ENCODE peak calls at places on chromosome 1, in six cellular contexts. C is esophagus muscularis mucosa; T is CD8-positive, alpha-beta T cell; N is AG04450; H is right lobe of liver; Z is keratinocyte. G is an unnamed sample.

GRCh38 chr1:180580237-180580636 is 21.5 kb downstream of the OVAAL start:
- DNase-seq in Z (no peak), H (peak), T (no peak), C (no peak), N (no peak), G (no peak)

GRCh38 chr1:42841010-42841409 is 5.4 kb upstream of the ZNF691 start:
- DNase-seq in Z (no peak), N (no peak), C (no peak), T (no peak), H (no peak), G (no peak)

GRCh38 chr1:154186852-154187501 is 4.9 kb downstream of the TPM3 start:
- DNase-seq in T (no peak), N (no peak), C (no peak), H (no peak), Z (no peak), G (no peak)

GRCh38 chr1:152743371-152744145 is 14.3 kb upstream of the KPRP start:
- DNase-seq in Z (peak), C (no peak), H (no peak), N (no peak), T (no peak), G (no peak)

GRCh38 chr1:108983114-108983513 is 19.8 kb upstream of the CLCC1 start:
- DNase-seq in N (no peak), C (no peak), H (no peak), T (no peak), Z (no peak), G (no peak)

GRCh38 chr1:174534789-174535188 is 87.0 kb downstream of the GPR52 start:
- DNase-seq in Z (no peak), H (no peak), C (no peak), T (no peak), N (peak), G (no peak)

GRCh38 chr1:22831729-22832413 is 121.2 kb downstream of the EPHB2 start:
- DNase-seq in Z (peak), C (no peak), N (peak), H (no peak), T (no peak), G (no peak)

GRCh38 chr1:65791860-65792670 is 630 bp upstream of the PDE4B start:
- DNase-seq in N (no peak), Z (no peak), H (peak), C (no peak), T (no peak), G (no peak)

GRCh38 chr1:237041795-237042466 is at the start of gene RYR2:
- DNase-seq in T (no peak), N (no peak), C (no peak), H (no peak), Z (no peak), G (no peak)
- H3K4me3 ChIP-seq in T (no peak), N (no peak), C (peak), H (peak), Z (no peak), G (no peak)

GRCh38 chr1:207027221-207027777 is 5.3 kb downstream of the C1orf116 start:
- DNase-seq in T (no peak), H (no peak), C (no peak), Z (peak), N (no peak), G (no peak)

GRCh38 chr1:207026177-207026576 is 6.4 kb downstream of the C1orf116 start:
- DNase-seq in N (no peak), H (no peak), Z (no peak), C (no peak), T (no peak), G (no peak)

GRCh38 chr1:207024202-207025143 is 8.1 kb downstream of the C1orf116 start:
- DNase-seq in H (no peak), N (no peak), Z (no peak), T (no peak), C (no peak), G (no peak)

GRCh38 chr1:207022996-207023679 is 9.4 kb downstream of the C1orf116 start:
- DNase-seq in N (no peak), T (no peak), H (no peak), Z (no peak), C (peak), G (no peak)

GRCh38 chr1:207025144-207025880 is 7.2 kb downstream of the C1orf116 start:
- DNase-seq in Z (no peak), N (no peak), C (peak), H (no peak), T (no peak), G (no peak)
- TF ChIP-seq CTCF in Z (no peak), N (no peak), C (no peak), H (no peak), T (no peak), G (no peak)

GRCh38 chr1:101240041-101240430 is 3.2 kb downstream of the S1PR1 start:
- DNase-seq in H (no peak), T (no peak), C (no peak), Z (no peak), N (no peak), G (no peak)

GRCh38 chr1:101242331-101243050 is 5.7 kb downstream of the S1PR1 start:
- DNase-seq in N (no peak), C (no peak), T (no peak), Z (no peak), H (no peak), G (no peak)

GRCh38 chr1:101239095-101240040 is 2.5 kb downstream of the S1PR1 start:
- DNase-seq in Z (no peak), N (no peak), C (no peak), H (no peak), T (peak), G (no peak)

GRCh38 chr1:101238681-101239094 is 1.9 kb downstream of the S1PR1 start:
- DNase-seq in T (peak), C (peak), N (peak), Z (peak), H (peak), G (peak)

GRCh38 chr1:101241485-101242225 is 4.8 kb downstream of the S1PR1 start:
- DNase-seq in H (no peak), N (no peak), C (no peak), Z (no peak), T (no peak), G (no peak)
- H3K4me3 ChIP-seq in H (no peak), N (no peak), C (no peak), Z (no peak), T (no peak), G (no peak)

GRCh38 chr1:62783736-62784508 is at the start of gene ATG4C:
- DNase-seq in H (peak), N (peak), T (peak), Z (peak), C (peak), G (peak)
- TF ChIP-seq CTCF in H (no peak), N (peak), T (no peak), Z (no peak), C (no peak), G (no peak)

DNA sequence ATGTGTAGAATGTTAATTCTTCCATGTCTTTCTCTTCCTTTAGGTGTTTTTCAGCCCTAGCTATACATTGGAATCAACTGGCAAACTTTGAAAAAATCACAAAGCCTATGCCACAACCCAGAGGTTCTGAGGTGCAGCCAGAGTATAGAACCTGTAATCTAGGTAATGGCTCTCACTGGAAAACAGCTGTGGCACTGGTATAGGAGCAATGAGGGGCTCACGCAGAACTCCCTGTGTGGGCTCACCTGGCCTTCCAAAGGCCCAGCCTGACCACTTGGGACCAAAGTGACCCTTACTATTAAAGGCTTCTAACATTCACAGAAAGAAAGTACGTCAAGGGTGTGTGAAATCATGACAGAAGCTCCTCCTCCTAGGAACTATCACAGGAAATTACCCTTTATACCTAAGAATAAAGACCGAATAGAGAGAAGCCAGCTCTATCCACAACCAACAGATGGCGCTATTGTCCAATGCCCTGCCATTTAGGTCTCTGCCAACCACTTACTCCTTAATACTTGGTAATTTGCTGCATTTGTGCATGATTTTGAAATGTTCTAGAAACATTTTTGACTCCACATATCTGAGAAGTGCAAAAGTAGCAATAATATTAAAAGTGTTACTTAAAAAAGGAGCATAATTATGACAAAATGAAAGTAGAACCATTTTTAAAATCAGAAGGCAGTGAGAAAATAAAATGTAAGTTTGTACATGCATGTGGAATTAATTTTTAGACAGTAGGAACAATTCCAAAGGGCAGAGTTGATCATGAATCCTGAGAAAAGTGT is 93.2 kb upstream of the HAO2 start:
- DNase-seq in H (no peak), C (no peak), T (peak), Z (peak), N (peak), G (no peak)
- H3K4me3 ChIP-seq in H (no peak), C (no peak), T (no peak), Z (no peak), N (no peak), G (no peak)

DNA sequence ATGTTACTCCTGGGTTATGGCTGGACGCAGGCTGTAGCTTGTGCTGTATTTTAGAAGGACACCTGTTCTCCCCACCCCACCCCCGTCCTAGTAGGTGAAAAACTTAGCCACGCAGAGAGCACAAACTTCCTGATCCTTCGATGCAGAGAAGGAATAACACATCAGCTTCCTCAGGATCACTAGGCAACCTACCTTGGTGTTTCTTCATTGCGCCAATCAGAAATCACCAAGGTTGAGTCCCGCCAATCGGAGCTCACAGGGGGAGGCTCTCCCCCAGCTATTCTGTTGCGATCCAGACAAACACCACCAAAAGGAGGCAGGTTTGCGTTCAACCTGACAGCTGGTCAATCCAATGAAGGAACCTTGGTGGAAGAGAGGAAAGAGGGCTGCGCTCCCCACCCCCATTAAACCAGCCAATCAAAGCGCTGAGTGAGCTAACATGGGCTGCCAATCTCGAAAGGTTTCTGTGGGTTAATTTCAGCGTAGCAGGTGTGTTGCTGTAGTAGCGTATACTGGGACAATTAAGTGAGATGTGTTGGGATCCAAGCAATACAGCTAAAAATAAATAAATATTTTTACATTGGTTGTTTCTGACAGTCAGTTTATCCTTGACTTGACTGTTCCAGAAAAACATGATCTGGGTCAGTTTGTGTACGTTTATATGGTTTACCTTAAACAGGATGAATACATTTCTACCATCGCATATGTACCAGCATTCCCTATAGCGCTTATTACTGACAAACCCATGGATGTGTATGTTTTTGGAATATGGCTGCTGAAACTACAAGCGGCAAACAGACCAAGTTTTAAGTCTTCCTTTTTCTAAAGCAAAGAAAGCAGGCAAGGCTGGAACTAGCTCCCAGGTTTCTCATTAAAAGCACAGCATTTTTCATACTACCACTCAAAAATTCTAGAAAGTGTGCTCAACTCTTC is at the start of gene GOLPH3L:
- DNase-seq in C (peak), Z (peak), T (peak), N (peak), H (peak), G (peak)
- TF ChIP-seq CTCF in C (peak), Z (no peak), T (no peak), N (peak), H (peak), G (peak)

DNA sequence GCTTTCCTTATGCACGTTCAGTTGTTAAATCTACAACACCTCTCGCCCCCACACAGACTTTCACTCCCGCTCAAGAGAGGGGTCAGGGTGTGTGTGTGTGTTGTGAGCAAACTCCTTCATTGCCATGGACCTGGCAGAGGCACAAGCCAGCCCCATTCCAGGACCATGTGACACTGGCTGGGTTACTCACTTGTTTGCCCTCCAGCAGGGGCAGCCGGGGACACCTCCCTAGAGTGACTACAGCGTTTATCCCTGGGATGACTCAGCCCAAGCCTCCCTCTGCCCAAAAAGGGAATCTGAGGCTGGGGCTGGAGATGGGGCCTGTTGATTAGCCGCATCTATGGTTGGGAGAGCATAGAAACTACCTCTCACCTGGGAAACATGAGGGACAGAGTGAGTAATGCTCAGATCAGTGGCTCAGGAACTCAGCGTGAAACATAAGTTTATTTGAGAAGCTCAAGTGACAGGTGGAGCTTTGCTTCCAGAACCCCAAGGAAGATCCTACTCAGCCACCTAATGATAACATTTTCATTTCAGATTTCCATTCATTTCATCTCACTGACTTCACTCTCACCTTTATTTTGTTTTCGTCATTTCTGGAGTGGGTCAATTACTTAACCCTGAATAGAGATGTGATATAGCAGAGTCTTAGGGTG is 145.3 kb upstream of the DUSP10 start:
- DNase-seq in H (peak), C (peak), N (peak), Z (peak), T (no peak), G (peak)
- H3K4me3 ChIP-seq in H (no peak), C (no peak), N (no peak), Z (no peak), T (no peak), G (no peak)

GRCh38 chr1:53391982-53392381 is 64.1 kb upstream of the LRP8 start:
- DNase-seq in C (no peak), N (no peak), T (no peak), Z (no peak), H (no peak), G (no peak)

GRCh38 chr1:53395671-53396215 is 63.5 kb upstream of the DMRTB1 start:
- DNase-seq in T (no peak), H (no peak), C (no peak), N (no peak), Z (no peak), G (no peak)

GRCh38 chr1:53392460-53392859 is 64.6 kb upstream of the LRP8 start:
- DNase-seq in N (no peak), Z (no peak), H (no peak), T (no peak), C (no peak), G (no peak)

GRCh38 chr1:53394306-53394705 is 64.9 kb upstream of the DMRTB1 start:
- DNase-seq in Z (no peak), N (no peak), T (no peak), H (no peak), C (no peak), G (no peak)

DNA sequence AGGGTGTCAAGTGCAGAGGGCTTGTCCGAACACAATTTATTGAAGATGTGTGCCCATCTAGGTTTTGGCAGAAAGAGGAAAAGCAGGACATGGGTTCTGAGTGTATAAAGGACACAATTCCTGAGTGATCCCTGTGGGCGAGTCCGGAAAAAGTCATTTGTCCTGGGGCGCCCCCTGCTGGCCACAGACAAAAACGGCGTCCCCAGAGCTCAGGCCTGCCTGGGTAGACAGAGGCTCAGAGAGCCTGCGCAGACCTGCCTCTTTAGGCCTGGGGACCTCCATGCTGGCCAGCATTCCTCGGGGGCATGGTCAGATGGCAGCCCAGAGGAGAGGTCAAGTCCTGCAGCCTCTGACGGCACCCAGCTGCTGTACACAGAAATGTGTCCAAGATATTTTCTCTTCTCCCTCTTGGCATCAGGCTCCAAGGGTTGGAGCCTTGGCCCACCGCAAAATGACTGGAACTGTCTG is 65.5 kb upstream of the LRP8 start:
- DNase-seq in H (peak), Z (no peak), T (peak), N (peak), C (peak), G (no peak)
- TF ChIP-seq CTCF in H (peak), Z (peak), T (peak), N (peak), C (peak), G (peak)

GRCh38 chr1:9233942-9234222 is 692 bp upstream of the H6PD start:
- DNase-seq in C (no peak), H (no peak), N (no peak), T (no peak), Z (no peak), G (no peak)
- H3K4me3 ChIP-seq in C (peak), H (peak), N (no peak), T (peak), Z (no peak), G (peak)

DNA sequence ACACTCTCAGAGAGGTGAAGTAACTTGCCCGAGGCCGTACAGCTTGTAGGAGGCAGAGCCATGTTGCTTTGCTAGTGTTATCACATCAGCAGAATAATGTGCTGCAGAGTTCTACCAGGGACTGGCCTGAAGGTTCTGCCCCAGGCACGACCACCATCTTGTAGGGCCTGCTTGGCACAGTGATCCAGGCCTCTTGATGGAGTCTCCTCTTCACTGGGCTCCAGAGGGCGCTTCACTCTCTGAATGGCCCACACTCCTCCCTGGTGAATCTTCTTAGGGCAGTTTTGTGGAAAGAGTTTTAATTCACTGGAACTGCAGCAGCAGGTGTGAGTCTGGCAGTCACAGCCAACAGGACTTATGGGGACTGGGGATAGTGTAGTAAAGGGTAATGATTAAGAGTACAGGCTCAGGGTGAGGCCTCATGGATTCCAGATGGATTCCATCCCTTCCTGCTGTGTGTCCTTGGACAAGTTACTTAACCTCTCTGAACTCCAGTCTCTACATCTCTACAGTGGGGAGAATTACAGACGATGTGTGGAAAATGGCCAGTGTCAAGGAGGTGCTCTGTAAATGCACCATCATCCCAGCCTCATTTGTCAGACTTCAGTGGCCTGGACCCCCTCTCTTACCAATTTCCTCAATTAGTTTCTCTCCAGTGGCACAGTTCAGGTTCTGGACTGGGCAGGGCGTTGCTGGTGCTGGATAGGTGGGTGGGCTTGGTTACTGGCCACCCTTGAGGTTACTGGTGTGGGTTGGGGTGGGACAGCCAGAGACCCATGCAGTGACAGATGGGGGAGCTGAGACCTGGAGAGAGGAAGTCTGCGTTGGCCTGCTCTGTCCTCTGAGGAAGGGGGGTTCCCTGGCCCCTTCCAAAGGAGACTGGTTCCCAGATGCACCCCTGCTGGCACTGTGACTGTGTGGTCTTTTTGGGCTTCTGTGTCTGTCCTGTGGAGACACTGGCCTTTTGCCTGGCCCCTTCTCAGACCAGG is 45.9 kb upstream of the CSF3R start:
- DNase-seq in N (no peak), T (no peak), H (no peak), C (no peak), Z (no peak), G (no peak)
- TF ChIP-seq CTCF in N (no peak), T (no peak), H (no peak), C (no peak), Z (peak), G (no peak)